ENCODE peak calls at places on chromosome 14, in eight cellular contexts. I, Z, T, X, S, R, M and A are unnamed samples.

GRCh38 chr14:101495827-101496778 is 65.2 kb upstream of the DIO3 start:
- DNase-seq in I (peak; percentile 74), Z (no peak), T (no peak), X (no peak), S (no peak), R (no peak), M (peak; percentile 53), A (no peak)

GRCh38 chr14:94028450-94028826 is 2.3 kb downstream of the OTUB2 start:
- DNase-seq in I (no peak), Z (no peak), T (peak; percentile 33), X (no peak), S (peak; percentile 88), R (peak; percentile 62), M (no peak), A (no peak)

GRCh38 chr14:36503771-36504741 is 16.0 kb downstream of the NKX2-1 start:
- DNase-seq in I (no peak), Z (no peak), T (peak; percentile 79), X (peak; percentile 23), S (no peak), R (no peak), M (no peak), A (no peak)

GRCh38 chr14:99860219-99860618 is 67.0 kb downstream of the EML1 start:
- DNase-seq in I (no peak), Z (no peak), T (no peak), X (no peak), S (no peak), R (no peak), M (no peak), A (no peak)

GRCh38 chr14:53946404-53947400 is 9.9 kb downstream of the BMP4 start:
- DNase-seq in I (peak; percentile 65), Z (no peak), T (peak; percentile 71), X (peak; percentile 65), S (no peak), R (no peak), M (no peak), A (no peak)

GRCh38 chr14:74954232-74954946 is 1.0 kb downstream of the PGF start:
- DNase-seq in I (peak; percentile 54), Z (no peak), T (peak; percentile 65), X (peak; percentile 63), S (no peak), R (no peak), M (no peak), A (no peak)

GRCh38 chr14:19771895-19772430 is 1.3 kb upstream of the OR4M1 start:
- DNase-seq in I (no peak), Z (no peak), T (no peak), X (no peak), S (no peak), R (no peak), M (no peak), A (no peak)

GRCh38 chr14:74942608-74943007 is 12.8 kb downstream of the PGF start:
- DNase-seq in I (no peak), Z (no peak), T (no peak), X (no peak), S (no peak), R (no peak), M (peak; percentile 79), A (no peak)

GRCh38 chr14:96204151-96205058 is at the start of gene BDKRB2:
- DNase-seq in I (peak; percentile 69), Z (no peak), T (peak; percentile 88), X (peak; percentile 93), S (peak; percentile 38), R (peak; percentile 73), M (peak; percentile 74), A (no peak)

GRCh38 chr14:66247662-66248061 is 238.5 kb upstream of the CCDC196 start:
- DNase-seq in I (no peak), Z (no peak), T (no peak), X (no peak), S (no peak), R (no peak), M (no peak), A (no peak)

GRCh38 chr14:102949062-102949800 is 26.8 kb downstream of the AMN start:
- DNase-seq in I (no peak), Z (peak; percentile 64), T (no peak), X (no peak), S (no peak), R (peak; percentile 16), M (peak; percentile 87), A (peak; percentile 77)

GRCh38 chr14:63770187-63770807 is 42.4 kb upstream of the SGPP1 start:
- DNase-seq in I (no peak), Z (peak; percentile 52), T (peak; percentile 21), X (peak; percentile 63), S (peak; percentile 36), R (peak; percentile 39), M (no peak), A (peak; percentile 47)

GRCh38 chr14:64730061-64730440 is 25.8 kb downstream of the PLEKHG3 start:
- DNase-seq in I (peak; percentile 16), Z (no peak), T (no peak), X (no peak), S (no peak), R (no peak), M (peak; percentile 57), A (no peak)

GRCh38 chr14:80356413-80356812 is 145.1 kb upstream of the DIO2 start:
- DNase-seq in I (no peak), Z (peak; percentile 11), T (peak; percentile 49), X (peak; percentile 16), S (no peak), R (peak; percentile 10), M (no peak), A (no peak)

DNA sequence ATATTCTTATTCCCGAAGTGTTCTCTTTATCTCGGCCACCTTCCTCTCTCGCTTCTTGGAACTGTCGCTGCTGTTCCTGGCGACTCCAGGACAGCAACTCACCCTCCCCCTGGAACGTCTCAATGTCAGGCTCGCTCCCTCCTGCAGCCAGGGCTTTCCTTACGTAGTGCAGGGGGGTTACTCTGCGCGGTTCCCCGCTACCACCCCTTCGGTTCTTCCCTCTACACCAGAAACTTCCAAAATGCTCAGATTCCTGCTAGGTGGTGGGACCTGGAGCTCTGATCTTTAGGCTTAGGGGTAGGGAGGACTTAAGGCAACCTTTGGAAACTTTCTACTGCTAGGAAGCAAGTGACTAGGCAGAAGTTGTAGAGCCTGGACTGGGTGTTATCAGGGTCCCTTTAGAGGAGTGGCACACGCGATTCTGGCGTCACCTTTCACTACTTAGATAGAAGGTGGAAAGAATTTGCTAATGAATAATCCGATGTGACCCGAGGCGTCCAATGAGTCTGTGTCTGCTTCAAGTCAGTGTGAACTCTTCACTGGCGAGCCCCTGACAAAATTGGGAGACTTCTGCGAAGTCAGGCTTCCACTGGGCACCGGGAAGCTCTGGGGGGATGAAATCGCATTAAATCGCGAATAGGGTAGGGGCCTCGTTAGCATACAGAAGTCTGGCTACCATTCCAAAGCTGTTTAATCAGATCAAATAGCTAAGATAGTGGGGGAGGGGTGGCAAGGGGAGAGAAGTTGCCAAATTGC is 900 bp upstream of the DPF3 start:
- DNase-seq in I (no peak), Z (no peak), T (peak; percentile 59), X (peak; percentile 57), S (no peak), R (no peak), M (no peak), A (peak; percentile 10)
- H3K4me3 ChIP-seq in I (peak overlapping the region; percentile 53), Z (peak overlapping the region; percentile 98), T (peak overlapping the region; percentile 72), X (peak overlapping the region; percentile 40), S (peak overlapping the region; percentile 73), R (peak overlapping the region; percentile 90), M (peak overlapping the region; percentile 92), A (peak overlapping the region; percentile 74)

GRCh38 chr14:55114720-55115119 is 14.3 kb upstream of the LGALS3 start:
- DNase-seq in I (no peak), Z (no peak), T (no peak), X (no peak), S (no peak), R (no peak), M (no peak), A (no peak)

GRCh38 chr14:55115433-55115832 is 13.6 kb upstream of the LGALS3 start:
- DNase-seq in I (no peak), Z (no peak), T (no peak), X (no peak), S (no peak), R (no peak), M (no peak), A (no peak)

GRCh38 chr14:55115861-55116245 is 13.2 kb upstream of the LGALS3 start:
- DNase-seq in I (no peak), Z (no peak), T (no peak), X (no peak), S (no peak), R (no peak), M (no peak), A (no peak)

GRCh38 chr14:55117816-55118441 is 11.1 kb upstream of the LGALS3 start:
- DNase-seq in I (no peak), Z (peak; percentile 39), T (no peak), X (no peak), S (no peak), R (peak; percentile 49), M (no peak), A (no peak)

DNA sequence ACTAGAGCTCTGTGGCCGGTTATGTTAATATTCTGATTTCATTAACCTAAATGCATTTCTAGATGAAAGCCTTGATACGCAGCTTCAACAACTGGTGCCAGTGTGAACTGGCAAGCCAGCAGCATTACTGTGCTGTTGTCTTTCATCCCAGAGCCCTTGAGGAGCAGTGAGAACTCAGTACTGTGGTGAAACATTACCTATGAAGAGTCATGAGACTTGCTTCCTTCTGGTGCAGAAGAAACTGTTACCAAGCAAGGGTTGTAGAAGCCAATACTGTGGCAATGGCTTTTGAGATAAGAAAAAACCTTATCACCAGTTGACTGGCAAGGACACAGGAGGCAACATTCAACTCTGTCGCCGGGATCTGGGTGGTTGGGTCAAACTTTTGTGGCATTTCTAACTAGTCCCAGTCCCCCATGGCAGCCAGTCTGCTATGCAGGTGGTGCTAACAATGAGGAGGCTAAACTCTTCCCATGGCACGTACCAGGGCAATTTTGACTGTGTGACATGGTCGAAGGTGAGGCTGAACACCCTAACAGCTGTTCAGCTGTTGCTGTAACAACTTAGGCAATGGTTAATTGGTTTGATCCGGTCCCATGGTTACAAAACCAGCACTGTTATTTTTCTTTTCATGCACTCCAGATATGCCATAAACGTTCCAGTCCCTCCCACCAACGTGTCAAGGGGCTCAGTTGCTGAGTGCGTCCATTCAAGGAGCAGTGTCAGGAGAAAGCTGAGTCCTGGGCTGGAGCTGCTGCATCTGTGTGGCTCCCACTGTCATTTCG is 12.6 kb upstream of the LGALS3 start:
- DNase-seq in I (no peak), Z (no peak), T (no peak), X (no peak), S (no peak), R (no peak), M (no peak), A (no peak)
- H3K4me1 ChIP-seq in I (peaks cover 7% of the 10 kb centered on the region), Z (no peaks in the 10 kb centered on the region), T (peaks cover 7% of the 10 kb centered on the region), X (peaks cover 31% of the 10 kb centered on the region), S (no peaks in the 10 kb centered on the region), R (peaks cover 5% of the 10 kb centered on the region), M (peaks cover 6% of the 10 kb centered on the region), A (no peaks in the 10 kb centered on the region)

DNA sequence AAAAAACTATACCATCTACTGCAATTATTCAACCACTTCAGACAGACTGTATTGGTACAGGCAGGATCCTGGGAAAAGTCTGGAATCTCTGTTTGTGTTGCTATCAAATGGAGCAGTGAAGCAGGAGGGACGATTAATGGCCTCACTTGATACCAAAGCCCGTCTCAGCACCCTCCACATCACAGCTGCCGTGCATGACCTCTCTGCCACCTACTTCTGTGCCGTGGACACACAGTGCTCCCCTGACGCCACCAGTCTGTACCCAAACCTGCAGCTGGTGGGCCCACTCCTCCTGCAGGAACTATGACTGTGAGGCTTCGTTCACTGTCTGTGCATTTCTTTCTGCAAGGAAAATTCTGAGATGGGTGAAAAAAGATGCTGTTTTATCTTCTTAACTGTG is 284.7 kb downstream of the DAD1 start:
- DNase-seq in I (no peak), Z (no peak), T (no peak), X (no peak), S (no peak), R (no peak), M (no peak), A (no peak)
- H3K4me3 ChIP-seq in I (no peak overlapping the region), Z (no peak overlapping the region), T (no peak overlapping the region), X (no peak overlapping the region), S (no peak overlapping the region), R (no peak overlapping the region), M (no peak overlapping the region), A (no peak overlapping the region)

GRCh38 chr14:68663385-68664076 is 129.3 kb downstream of the ZFP36L1 start:
- DNase-seq in I (no peak), Z (peak; percentile 12), T (no peak), X (no peak), S (no peak), R (peak; percentile 99), M (no peak), A (no peak)
- H3K4me1 ChIP-seq in I (peaks cover 41% of the 10 kb centered on the region), Z (peaks cover 5% of the 10 kb centered on the region), T (peaks cover 15% of the 10 kb centered on the region), X (peaks cover 34% of the 10 kb centered on the region), S (peaks cover 25% of the 10 kb centered on the region), R (peaks cover 44% of the 10 kb centered on the region), M (peaks cover 11% of the 10 kb centered on the region), A (peaks cover 24% of the 10 kb centered on the region)